ENCODE peak calls at places on chromosomes 4 and X, in eight cellular contexts. V is transverse colon; W is fibroblast of lung; K is CD4-positive, alpha-beta T cell; Q is AG04450; U is endothelial cell of umbilical vein; L is SK-N-SH; M is breast epithelium. O is an unnamed sample.

GRCh38 chr4:34271479-34272355 is 1972.6 kb downstream of the ARAP2 start:
- DNase-seq in V (no peak), W (no peak), K (no peak), Q (no peak), U (no peak), L (no peak), M (no peak), O (no peak)

GRCh38 chr4:40702800-40703151 is 47.0 kb upstream of the NSUN7 start:
- DNase-seq in V (no peak), W (no peak), K (no peak), Q (no peak), U (no peak), L (no peak), M (no peak), O (no peak)

GRCh38 chrX:67614006-67614405 is 70.2 kb downstream of the AR start:
- DNase-seq in V (no peak), W (no peak), K (no peak), Q (no peak), U (peak; percentile 86), L (no peak), M (no peak), O (no peak)

GRCh38 chr4:153573881-153574807 is 108.0 kb downstream of the TMEM131L start:
- DNase-seq in V (peak; percentile 69), W (peak; percentile 93), K (peak; percentile 47), Q (peak; percentile 64), U (peak; percentile 85), L (peak; percentile 58), M (no peak), O (peak; percentile 54)

GRCh38 chrX:2748171-2748814 is 3.5 kb upstream of the XG start:
- DNase-seq in V (no peak), W (peak; percentile 16), K (no peak), Q (no peak), U (no peak), L (no peak), M (no peak), O (peak; percentile 22)

GRCh38 chrX:63506320-63506719 is 155.2 kb upstream of the SPIN4 start:
- DNase-seq in V (no peak), W (peak; percentile 58), K (no peak), Q (no peak), U (peak; percentile 50), L (peak; percentile 7), M (no peak), O (no peak)

GRCh38 chr4:85829276-85830051 is 354.5 kb downstream of the ARHGAP24 start:
- DNase-seq in V (no peak), W (peak; percentile 22), K (no peak), Q (no peak), U (no peak), L (no peak), M (no peak), O (no peak)

GRCh38 chrX:2894885-2895292 is 34.2 kb downstream of the ARSD start:
- DNase-seq in V (peak; percentile 61), W (peak; percentile 59), K (no peak), Q (peak; percentile 4), U (no peak), L (peak; percentile 72), M (no peak), O (no peak)

GRCh38 chr4:114017120-114017917 is 37.9 kb upstream of the ARSJ start:
- DNase-seq in V (no peak), W (peak; percentile 35), K (no peak), Q (no peak), U (no peak), L (no peak), M (no peak), O (no peak)

GRCh38 chrX:149704664-149705063 is 7.2 kb upstream of the MAGEA11 start:
- DNase-seq in V (no peak), W (no peak), K (no peak), Q (no peak), U (no peak), L (no peak), M (no peak), O (no peak)

GRCh38 chrX:39811391-39811790 is 286.4 kb downstream of the BCOR start:
- DNase-seq in V (no peak), W (no peak), K (no peak), Q (no peak), U (no peak), L (no peak), M (no peak), O (no peak)

GRCh38 chrX:15301924-15302323 is 13.5 kb downstream of the ASB11 start:
- DNase-seq in V (peak; percentile 35), W (peak; percentile 46), K (no peak), Q (no peak), U (no peak), L (no peak), M (no peak), O (peak; percentile 94)

GRCh38 chrX:10235851-10236250 is 79.1 kb downstream of the CLCN4 start:
- DNase-seq in V (no peak), W (peak; percentile 49), K (no peak), Q (no peak), U (no peak), L (no peak), M (no peak), O (no peak)

GRCh38 chr4:140851032-140851636 is 94.9 kb upstream of the TBC1D9 start:
- DNase-seq in V (peak; percentile 42), W (peak; percentile 81), K (no peak), Q (peak; percentile 43), U (peak; percentile 69), L (peak; percentile 54), M (no peak), O (no peak)

GRCh38 chrX:150363561-150364346 is 637 bp downstream of the MAMLD1 start:
- DNase-seq in V (peak; percentile 14), W (peak; percentile 29), K (no peak), Q (no peak), U (peak; percentile 35), L (peak; percentile 69), M (no peak), O (no peak)

GRCh38 chr4:109702950-109703663 is at the start of gene CASP6:
- DNase-seq in V (peak; percentile 93), W (peak; percentile 72), K (peak; percentile 72), Q (peak; percentile 21), U (peak; percentile 80), L (peak; percentile 87), M (peak; percentile 84), O (peak; percentile 63)

GRCh38 chrX:40434947-40435346 is 145.8 kb upstream of the ATP6AP2 start:
- DNase-seq in V (no peak), W (peak; percentile 58), K (no peak), Q (no peak), U (no peak), L (peak; percentile 51), M (no peak), O (peak; percentile 22)

GRCh38 chr4:151407466-151408379 is 1.3 kb upstream of the FHIP1A start:
- DNase-seq in V (peak; percentile 59), W (no peak), K (no peak), Q (no peak), U (no peak), L (peak; percentile 28), M (peak; percentile 62), O (peak; percentile 49)

DNA sequence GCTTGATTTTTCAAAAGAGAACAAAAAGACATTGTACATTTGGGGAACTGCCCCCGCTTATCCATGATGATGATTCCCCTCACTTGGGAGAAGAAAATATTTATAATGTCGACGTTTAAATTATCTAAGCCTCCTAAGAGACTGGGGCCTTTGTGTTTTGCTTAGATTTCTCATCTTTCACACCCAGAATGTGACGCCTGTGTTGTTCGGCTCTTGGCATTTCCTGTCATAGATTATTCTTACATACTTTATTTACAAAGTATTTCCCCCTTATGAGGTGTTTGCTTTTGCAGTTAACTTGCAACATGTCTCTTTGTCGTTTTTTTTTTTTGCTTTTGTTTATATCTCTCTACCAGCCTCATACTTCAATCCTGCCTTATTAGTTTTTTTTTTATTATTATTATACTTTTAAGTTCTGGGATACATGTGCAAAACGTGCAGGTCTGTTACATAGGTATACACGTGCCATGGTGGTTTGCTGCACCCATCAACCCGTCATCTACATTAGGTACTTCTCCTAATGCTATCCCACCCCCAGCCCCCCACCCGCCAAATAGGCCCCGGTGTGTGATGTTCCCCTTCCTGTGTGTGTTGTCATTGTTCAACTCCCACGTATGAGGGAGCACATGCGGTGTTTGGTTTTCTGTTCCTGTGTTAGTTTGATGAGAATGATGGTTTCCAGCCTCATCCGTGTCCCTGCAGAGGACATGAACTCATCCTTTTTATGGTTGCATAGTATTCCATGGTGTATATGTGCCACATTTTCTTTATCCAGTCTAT is 127.8 kb downstream of the FNIP2 start:
- DNase-seq in V (no peak), W (no peak), K (no peak), Q (no peak), U (peak; percentile 49), L (no peak), M (no peak), O (no peak)
- TF ChIP-seq CTCF in V (no peak), W (no peak), K (no peak), Q (no peak), U (no peak), L (no peak), M (no peak), O (no peak)

DNA sequence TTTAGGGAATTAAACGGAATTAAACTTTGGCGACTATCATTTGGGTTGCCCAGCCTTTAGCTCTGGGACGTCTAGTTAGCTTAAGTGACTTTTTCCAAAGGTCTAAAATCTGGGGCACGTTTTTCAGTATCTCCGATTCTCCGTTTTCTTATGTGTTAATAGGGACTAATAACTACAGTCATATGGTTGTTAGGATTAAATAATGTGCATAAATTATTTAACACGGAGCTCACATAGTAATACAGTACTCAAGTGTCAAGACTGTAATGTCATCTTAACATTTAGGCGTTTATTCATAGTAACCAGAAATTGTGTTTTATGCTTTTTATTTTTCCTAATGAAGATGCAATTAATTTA is 466 bp upstream of the CCNA2 start:
- DNase-seq in V (no peak), W (no peak), K (no peak), Q (no peak), U (no peak), L (no peak), M (no peak), O (no peak)
- H3K27ac ChIP-seq in V (peak overlapping the region; percentile 85), W (peak overlapping the region; percentile 70), K (peak overlapping the region; percentile 25), Q (no peak overlapping the region), U (peak overlapping the region; percentile 64), L (peak overlapping the region; percentile 63), M (peak overlapping the region; percentile 78), O (peak overlapping the region; percentile 78)

GRCh38 chrX:19811807-19812604 is 75.4 kb downstream of the SH3KBP1 start:
- DNase-seq in V (no peak), W (peak; percentile 89), K (no peak), Q (peak; percentile 70), U (no peak), L (no peak), M (no peak), O (no peak)

GRCh38 chrX:19814778-19815177 is 72.6 kb downstream of the SH3KBP1 start:
- DNase-seq in V (no peak), W (no peak), K (no peak), Q (no peak), U (no peak), L (no peak), M (no peak), O (no peak)

GRCh38 chrX:19810809-19811208 is 76.6 kb downstream of the SH3KBP1 start:
- DNase-seq in V (no peak), W (peak; percentile 88), K (no peak), Q (no peak), U (no peak), L (no peak), M (no peak), O (no peak)

GRCh38 chrX:19810370-19810769 is 77.0 kb downstream of the SH3KBP1 start:
- DNase-seq in V (no peak), W (no peak), K (no peak), Q (no peak), U (no peak), L (peak; percentile 48), M (no peak), O (no peak)

GRCh38 chrX:19814240-19814639 is 73.2 kb downstream of the SH3KBP1 start:
- DNase-seq in V (no peak), W (no peak), K (no peak), Q (no peak), U (no peak), L (no peak), M (no peak), O (peak; percentile 15)
- TF ChIP-seq CTCF in V (no peak), W (no peak), K (no peak), Q (no peak), U (no peak), L (no peak), M (no peak), O (no peak)

GRCh38 chr4:38209654-38210053 is 249.5 kb downstream of the PTTG2 start:
- DNase-seq in V (no peak), W (no peak), K (no peak), Q (no peak), U (no peak), L (no peak), M (no peak), O (no peak)
- H3K27ac ChIP-seq in V (no peak overlapping the region), W (no peak overlapping the region), K (no peak overlapping the region), Q (no peak overlapping the region), U (no peak overlapping the region), L (no peak overlapping the region), M (no peak overlapping the region), O (no peak overlapping the region)